ENCODE peak calls at places on chromosomes 6 and 20, in eight cellular contexts. G is mesenteric fat pad, B is non-pigmented ciliary epithelial cell, W is stomach, R is aorta, O is gastrocnemius medialis, K is psoas muscle, A is SJSA1. N is an unnamed sample.

GRCh38 chr6:141562181-141562800 is 570.4 kb upstream of the GJE1 start:
- DNase-seq in G (no peak), A (no peak), R (peak; percentile 74), K (peak; percentile 55), B (no peak), W (no peak), O (no peak), N (no peak)

GRCh38 chr6:170245233-170245992 is 45.5 kb downstream of the DLL1 start:
- DNase-seq in G (no peak), K (no peak), B (no peak), R (no peak), O (no peak), W (no peak), A (no peak), N (no peak)

GRCh38 chr20:45919536-45919933 is 7.6 kb upstream of the PLTP start:
- DNase-seq in B (no peak), W (peak; percentile 85), K (peak; percentile 89), R (no peak), G (no peak), O (peak; percentile 62), A (no peak), N (no peak)

GRCh38 chr20:44221368-44221767 is 10.8 kb upstream of the OSER1 start:
- DNase-seq in K (no peak), G (no peak), A (no peak), O (no peak), B (no peak), W (no peak), R (no peak), N (no peak)

GRCh38 chr20:33667245-33668086 is 723 bp downstream of the ACTL10 start:
- DNase-seq in R (peak; percentile 88), G (no peak), A (no peak), K (peak; percentile 90), W (peak; percentile 79), B (no peak), O (no peak), N (peak; percentile 58)

GRCh38 chr6:28648035-28648877 is 122.6 kb downstream of the GPX5 start:
- DNase-seq in O (no peak), R (no peak), K (no peak), A (peak; percentile 77), G (no peak), B (peak; percentile 50), W (no peak), N (peak; percentile 73)

GRCh38 chr6:129236110-129236509 is 353.2 kb downstream of the LAMA2 start:
- DNase-seq in K (no peak), O (no peak), R (no peak), W (no peak), A (no peak), B (no peak), G (no peak), N (no peak)

GRCh38 chr20:37956099-37956498 is 53.2 kb downstream of the VSTM2L start:
- DNase-seq in R (no peak), B (no peak), A (no peak), O (no peak), W (no peak), K (no peak), G (no peak), N (peak; percentile 29)

GRCh38 chr20:30985386-30985785 is 272.1 kb upstream of the DEFB115 start:
- DNase-seq in B (no peak), A (no peak), O (no peak), K (peak; percentile 15), G (peak; percentile 89), R (no peak), W (no peak), N (no peak)